ENCODE peak calls at places on chromosomes 16 and 17, in eight cellular contexts. One of them, this sample, is unnamed.

GRCh38 chr17:2814499-2815341 is 18.5 kb downstream of the RAP1GAP2 start:
- DNase-seq in Calu3: no peak
- DNase-seq in esophagus squamous epithelium: no peak
- DNase-seq in GM20000: peak
- DNase-seq in PC-9: no peak
- DNase-seq in WTC11: no peak
- DNase-seq in thyroid gland: no peak
- DNase-seq in fibroblast of pulmonary artery: no peak
- DNase-seq in this sample: peak

GRCh38 chr17:2736956-2737355 is 12.5 kb downstream of the CCDC92B start:
- DNase-seq in GM20000: no peak
- DNase-seq in WTC11: no peak
- DNase-seq in fibroblast of pulmonary artery: no peak
- DNase-seq in PC-9: no peak
- DNase-seq in thyroid gland: no peak
- DNase-seq in esophagus squamous epithelium: no peak
- DNase-seq in Calu3: no peak
- DNase-seq in this sample: no peak

GRCh38 chr16:30971298-30971697 is 13.7 kb upstream of the HSD3B7 start:
- DNase-seq in fibroblast of pulmonary artery: no peak
- DNase-seq in Calu3: no peak
- DNase-seq in WTC11: no peak
- DNase-seq in PC-9: peak
- DNase-seq in GM20000: no peak
- DNase-seq in esophagus squamous epithelium: no peak
- DNase-seq in thyroid gland: no peak
- DNase-seq in this sample: no peak

GRCh38 chr17:71441098-71441497 is 679.7 kb upstream of the SOX9 start:
- DNase-seq in thyroid gland: no peak
- DNase-seq in GM20000: no peak
- DNase-seq in esophagus squamous epithelium: no peak
- DNase-seq in fibroblast of pulmonary artery: peak
- DNase-seq in Calu3: peak
- DNase-seq in PC-9: no peak
- DNase-seq in WTC11: no peak
- DNase-seq in this sample: no peak

GRCh38 chr16:89452925-89453324 is 37.4 kb downstream of the ANKRD11 start:
- DNase-seq in WTC11: no peak
- DNase-seq in fibroblast of pulmonary artery: no peak
- DNase-seq in PC-9: no peak
- DNase-seq in esophagus squamous epithelium: no peak
- DNase-seq in thyroid gland: no peak
- DNase-seq in Calu3: no peak
- DNase-seq in GM20000: no peak
- DNase-seq in this sample: no peak

GRCh38 chr16:30446203-30446595 is 525 bp upstream of the SEPHS2 start:
- DNase-seq in esophagus squamous epithelium: no peak
- DNase-seq in Calu3: no peak
- DNase-seq in fibroblast of pulmonary artery: no peak
- DNase-seq in PC-9: no peak
- DNase-seq in thyroid gland: no peak
- DNase-seq in WTC11: no peak
- DNase-seq in GM20000: no peak
- DNase-seq in this sample: no peak

GRCh38 chr17:78933025-78933958 is 8.1 kb upstream of the TIMP2 start:
- DNase-seq in esophagus squamous epithelium: no peak
- DNase-seq in fibroblast of pulmonary artery: peak
- DNase-seq in PC-9: peak
- DNase-seq in GM20000: peak
- DNase-seq in thyroid gland: no peak
- DNase-seq in Calu3: peak
- DNase-seq in WTC11: no peak
- DNase-seq in this sample: peak

GRCh38 chr16:16162591-16162990 is 60.7 kb downstream of the ABCC6 start:
- DNase-seq in fibroblast of pulmonary artery: no peak
- DNase-seq in PC-9: no peak
- DNase-seq in GM20000: no peak
- DNase-seq in Calu3: no peak
- DNase-seq in WTC11: no peak
- DNase-seq in esophagus squamous epithelium: no peak
- DNase-seq in thyroid gland: no peak
- DNase-seq in this sample: no peak

GRCh38 chr17:77609553-77610517 is 348.7 kb upstream of the TNRC6C start:
- DNase-seq in GM20000: peak
- DNase-seq in fibroblast of pulmonary artery: no peak
- DNase-seq in esophagus squamous epithelium: no peak
- DNase-seq in WTC11: no peak
- DNase-seq in PC-9: no peak
- DNase-seq in Calu3: no peak
- DNase-seq in thyroid gland: no peak
- DNase-seq in this sample: peak

GRCh38 chr16:87808108-87808507 is 42.3 kb upstream of the KLHDC4 start:
- DNase-seq in WTC11: no peak
- DNase-seq in PC-9: no peak
- DNase-seq in Calu3: no peak
- DNase-seq in thyroid gland: no peak
- DNase-seq in GM20000: no peak
- DNase-seq in fibroblast of pulmonary artery: no peak
- DNase-seq in esophagus squamous epithelium: no peak
- DNase-seq in this sample: no peak

GRCh38 chr17:27917000-27917399 is 23.8 kb upstream of the LYRM9 start:
- DNase-seq in fibroblast of pulmonary artery: no peak
- DNase-seq in WTC11: no peak
- DNase-seq in PC-9: no peak
- DNase-seq in thyroid gland: no peak
- DNase-seq in esophagus squamous epithelium: no peak
- DNase-seq in GM20000: no peak
- DNase-seq in Calu3: no peak
- DNase-seq in this sample: no peak

GRCh38 chr17:74773871-74774286 is 2.3 kb downstream of the NAT9 start:
- DNase-seq in GM20000: no peak
- DNase-seq in thyroid gland: no peak
- DNase-seq in esophagus squamous epithelium: no peak
- DNase-seq in PC-9: no peak
- DNase-seq in fibroblast of pulmonary artery: peak
- DNase-seq in Calu3: no peak
- DNase-seq in WTC11: no peak
- DNase-seq in this sample: no peak

GRCh38 chr16:70161350-70161749 is 12.2 kb upstream of the CLEC18C start:
- DNase-seq in esophagus squamous epithelium: no peak
- DNase-seq in PC-9: no peak
- DNase-seq in fibroblast of pulmonary artery: no peak
- DNase-seq in GM20000: peak
- DNase-seq in WTC11: no peak
- DNase-seq in Calu3: no peak
- DNase-seq in thyroid gland: no peak
- DNase-seq in this sample: peak

GRCh38 chr17:69466905-69467630 is 52.6 kb downstream of the MAP2K6 start:
- DNase-seq in thyroid gland: no peak
- DNase-seq in fibroblast of pulmonary artery: peak
- DNase-seq in esophagus squamous epithelium: no peak
- DNase-seq in PC-9: no peak
- DNase-seq in Calu3: peak
- DNase-seq in GM20000: no peak
- DNase-seq in WTC11: no peak
- DNase-seq in this sample: no peak

GRCh38 chr17:44197980-44198720 is 1.5 kb downstream of the ATXN7L3 start:
- DNase-seq in esophagus squamous epithelium: no peak
- DNase-seq in WTC11: no peak
- DNase-seq in PC-9: peak
- DNase-seq in GM20000: peak
- DNase-seq in thyroid gland: peak
- DNase-seq in Calu3: peak
- DNase-seq in fibroblast of pulmonary artery: peak
- DNase-seq in this sample: peak
- TF ChIP-seq CTCF in esophagus squamous epithelium: peak
- TF ChIP-seq CTCF in WTC11: no peak
- TF ChIP-seq CTCF in PC-9: peak
- TF ChIP-seq CTCF in GM20000: no peak
- TF ChIP-seq CTCF in thyroid gland: peak
- TF ChIP-seq CTCF in Calu3: no peak
- TF ChIP-seq CTCF in fibroblast of pulmonary artery: no peak
- TF ChIP-seq CTCF in this sample: peak

GRCh38 chr16:49890876-49891275 is 35.0 kb upstream of the ZNF423 start:
- DNase-seq in esophagus squamous epithelium: no peak
- DNase-seq in GM20000: no peak
- DNase-seq in Calu3: no peak
- DNase-seq in PC-9: no peak
- DNase-seq in fibroblast of pulmonary artery: peak
- DNase-seq in WTC11: peak
- DNase-seq in thyroid gland: no peak
- DNase-seq in this sample: no peak
- TF ChIP-seq CTCF in esophagus squamous epithelium: peak
- TF ChIP-seq CTCF in GM20000: no peak
- TF ChIP-seq CTCF in Calu3: no peak
- TF ChIP-seq CTCF in PC-9: no peak
- TF ChIP-seq CTCF in fibroblast of pulmonary artery: peak
- TF ChIP-seq CTCF in WTC11: peak
- TF ChIP-seq CTCF in thyroid gland: no peak
- TF ChIP-seq CTCF in this sample: no peak

GRCh38 chr17:67246648-67247415 is 1.8 kb upstream of the HELZ start:
- DNase-seq in Calu3: peak
- DNase-seq in fibroblast of pulmonary artery: peak
- DNase-seq in WTC11: peak
- DNase-seq in esophagus squamous epithelium: no peak
- DNase-seq in thyroid gland: peak
- DNase-seq in PC-9: peak
- DNase-seq in GM20000: peak
- DNase-seq in this sample: peak
- TF ChIP-seq CTCF in Calu3: no peak
- TF ChIP-seq CTCF in fibroblast of pulmonary artery: no peak
- TF ChIP-seq CTCF in WTC11: no peak
- TF ChIP-seq CTCF in esophagus squamous epithelium: no peak
- TF ChIP-seq CTCF in thyroid gland: no peak
- TF ChIP-seq CTCF in PC-9: no peak
- TF ChIP-seq CTCF in GM20000: no peak
- TF ChIP-seq CTCF in this sample: no peak

GRCh38 chr17:36857698-36858097 is 79.6 kb upstream of the LHX1 start:
- DNase-seq in Calu3: no peak
- DNase-seq in GM20000: no peak
- DNase-seq in WTC11: no peak
- DNase-seq in fibroblast of pulmonary artery: no peak
- DNase-seq in esophagus squamous epithelium: no peak
- DNase-seq in thyroid gland: no peak
- DNase-seq in PC-9: no peak
- DNase-seq in this sample: no peak
- TF ChIP-seq CTCF in Calu3: no peak
- TF ChIP-seq CTCF in GM20000: no peak
- TF ChIP-seq CTCF in WTC11: no peak
- TF ChIP-seq CTCF in fibroblast of pulmonary artery: no peak
- TF ChIP-seq CTCF in esophagus squamous epithelium: no peak
- TF ChIP-seq CTCF in thyroid gland: no peak
- TF ChIP-seq CTCF in PC-9: no peak
- TF ChIP-seq CTCF in this sample: no peak

This sample was measured in GM10248.